ENCODE peak calls at places on chromosomes 4 and X, in nine cellular contexts. R is GM12865; F is left colon; M is fibroblast of mammary gland; L is NCI-H345; N is NK-92 treated with Interleukin-12 subunit alpha and Interleukin-12 subunit beta, amount 100 ng/mL, for 24 hours; J is Kasumi-1; Y is fibroblast of lung; I is prostate gland. Z is an unnamed sample.

GRCh38 chr4:75634951-75635350 is 4.6 kb upstream of the CDKL2 start:
- DNase-seq in J (no peak), I (no peak), M (peak; percentile 57), L (no peak), N (no peak), F (no peak), Y (peak; percentile 28), R (no peak), Z (no peak)

GRCh38 chr4:158535130-158535614 is 13.5 kb downstream of the RXFP1 start:
- DNase-seq in R (peak; percentile 39), F (no peak), J (no peak), N (no peak), I (no peak), M (peak; percentile 87), L (no peak), Y (peak; percentile 71), Z (no peak)

GRCh38 chr4:161585011-161585410 is 578.8 kb downstream of the FSTL5 start:
- DNase-seq in M (no peak), L (no peak), N (no peak), F (no peak), J (no peak), R (no peak), I (no peak), Y (no peak), Z (no peak)

GRCh38 chr4:87006531-87007344 is 71.9 kb downstream of the AFF1 start:
- DNase-seq in F (peak; percentile 94), R (peak; percentile 97), J (peak; percentile 95), L (peak; percentile 82), I (peak; percentile 93), Y (peak; percentile 96), M (peak; percentile 87), N (peak; percentile 57), Z (peak; percentile 86)

GRCh38 chrX:115952417-115953092 is 218.0 kb upstream of the AGTR2 start:
- DNase-seq in N (no peak), Y (no peak), R (no peak), L (no peak), M (no peak), J (no peak), F (no peak), I (no peak), Z (no peak)

GRCh38 chr4:154406022-154406835 is 85.4 kb downstream of the DCHS2 start:
- DNase-seq in Y (no peak), F (no peak), M (no peak), I (no peak), J (peak; percentile 93), L (no peak), N (no peak), R (peak; percentile 20), Z (no peak)

GRCh38 chrX:111382277-111382676 is 29.7 kb downstream of the DCX start:
- DNase-seq in M (no peak), N (no peak), R (no peak), I (no peak), J (no peak), L (no peak), F (no peak), Y (no peak), Z (no peak)

GRCh38 chr4:25966171-25966570 is 52.2 kb downstream of the SMIM20 start:
- DNase-seq in R (no peak), M (no peak), F (no peak), N (no peak), J (no peak), L (no peak), Y (peak; percentile 54), I (no peak), Z (no peak)

GRCh38 chr4:100547541-100548208 is 29.9 kb upstream of the EMCN start:
- DNase-seq in Y (no peak), J (no peak), I (no peak), F (no peak), M (no peak), L (no peak), R (no peak), N (no peak), Z (no peak)

GRCh38 chr4:57044996-57045395 is 65.2 kb downstream of the IGFBP7 start:
- DNase-seq in F (no peak), J (no peak), M (peak; percentile 20), Y (no peak), I (no peak), L (no peak), N (no peak), R (no peak), Z (no peak)

GRCh38 chr4:79865253-79865652 is 207.8 kb downstream of the ANTXR2 start:
- DNase-seq in F (no peak), I (no peak), J (no peak), R (no peak), Y (peak; percentile 25), N (no peak), L (no peak), M (peak; percentile 61), Z (no peak)

GRCh38 chr4:53014368-53014767 is 152.3 kb downstream of the RASL11B start:
- DNase-seq in J (no peak), M (no peak), N (no peak), R (no peak), Y (no peak), I (no peak), F (no peak), L (no peak), Z (no peak)

GRCh38 chr4:183185018-183185417 is 86.0 kb downstream of the WWC2 start:
- DNase-seq in F (no peak), R (peak; percentile 22), J (no peak), I (no peak), L (no peak), Y (no peak), N (no peak), M (no peak), Z (no peak)

GRCh38 chrX:1466971-1467561 is 14.4 kb upstream of the ASMTL start:
- DNase-seq in I (no peak), L (no peak), R (peak; percentile 86), F (peak; percentile 41), N (peak; percentile 32), M (no peak), Y (no peak), J (no peak), Z (no peak)

GRCh38 chr4:184280104-184280503 is 62.4 kb upstream of the ENPP6 start:
- DNase-seq in L (no peak), R (peak; percentile 49), Y (no peak), F (no peak), N (no peak), I (no peak), J (no peak), M (no peak), Z (no peak)

GRCh38 chr4:117983541-117984451 is 50.5 kb upstream of the NDST3 start:
- DNase-seq in L (no peak), M (no peak), F (no peak), J (peak; percentile 83), I (no peak), Y (no peak), N (no peak), R (no peak), Z (no peak)

GRCh38 chr4:150495550-150495949 is 86.4 kb upstream of the MAB21L2 start:
- DNase-seq in L (no peak), M (no peak), Y (no peak), J (no peak), R (no peak), I (no peak), F (no peak), N (no peak), Z (no peak)

GRCh38 chr4:145451895-145452294 is 29.8 kb upstream of the SMAD1 start:
- DNase-seq in N (no peak), R (no peak), I (no peak), M (peak; percentile 3), J (no peak), F (no peak), Y (no peak), L (no peak), Z (no peak)

GRCh38 chr4:168993724-168994510 is 16.1 kb downstream of the CBR4 start:
- DNase-seq in F (no peak), J (no peak), L (no peak), I (no peak), Y (no peak), R (no peak), N (no peak), M (peak; percentile 53), Z (no peak)

GRCh38 chrX:53356186-53356585 is 66.3 kb downstream of the SMC1A start:
- DNase-seq in F (no peak), I (no peak), Y (no peak), R (peak; percentile 4), J (no peak), N (no peak), L (no peak), M (peak; percentile 30), Z (no peak)

GRCh38 chr4:38499101-38499500 is 164.9 kb upstream of the KLF3 start:
- DNase-seq in Y (no peak), F (no peak), N (no peak), M (no peak), J (no peak), L (no peak), R (no peak), I (no peak), Z (no peak)

GRCh38 chrX:19865567-19866363 is 21.6 kb downstream of the SH3KBP1 start:
- DNase-seq in M (no peak), F (no peak), N (no peak), I (no peak), Y (no peak), J (peak; percentile 77), L (no peak), R (peak; percentile 50), Z (no peak)

GRCh38 chrX:141175786-141176185 is 1.1 kb downstream of the LDOC1 start:
- DNase-seq in M (no peak), J (no peak), Y (no peak), R (no peak), I (no peak), N (no peak), L (no peak), F (no peak), Z (no peak)

GRCh38 chr4:173528378-173529321 is 1.4 kb downstream of the HAND2 start:
- DNase-seq in F (no peak), R (no peak), I (no peak), N (no peak), L (no peak), M (peak; percentile 56), J (no peak), Y (no peak), Z (no peak)